ENCODE peak calls at places on chromosomes 12 and 14, in six cellular contexts. L, R, F, X, J and T are unnamed samples.

GRCh38 chr12:107929436-107929835 is 154.9 kb downstream of the ASCL4 start:
- DNase-seq in L (no peak), R (peak; percentile 14), F (peak; percentile 31), X (peak; percentile 51), J (no peak), T (peak; percentile 76)

GRCh38 chr12:32139064-32139421 is 32.4 kb downstream of the BICD1 start:
- DNase-seq in L (no peak), R (peak; percentile 55), F (peak; percentile 94), X (no peak), J (no peak), T (peak; percentile 51)

GRCh38 chr12:124949066-124949465 is 34.6 kb upstream of the UBC start:
- DNase-seq in L (no peak), R (no peak), F (no peak), X (no peak), J (no peak), T (no peak)

GRCh38 chr14:77183896-77184295 is 2.3 kb downstream of the TMEM63C start:
- DNase-seq in L (no peak), R (no peak), F (no peak), X (no peak), J (no peak), T (no peak)

GRCh38 chr12:89350661-89351488 is 1.4 kb downstream of the DUSP6 start:
- DNase-seq in L (no peak), R (peak; percentile 43), F (no peak), X (no peak), J (peak; percentile 59), T (peak; percentile 70)

GRCh38 chr12:48023386-48023785 is 19.1 kb upstream of the COL2A1 start:
- DNase-seq in L (peak; percentile 68), R (no peak), F (no peak), X (peak; percentile 53), J (no peak), T (peak; percentile 89)

GRCh38 chr12:114152890-114153289 is 186.8 kb upstream of the RBM19 start:
- DNase-seq in L (no peak), R (no peak), F (no peak), X (no peak), J (no peak), T (no peak)

GRCh38 chr12:17139926-17140325 is 534.0 kb upstream of the LMO3 start:
- DNase-seq in L (no peak), R (no peak), F (no peak), X (no peak), J (no peak), T (no peak)

GRCh38 chr12:75656650-75657049 is 145.2 kb upstream of the KRR1 start:
- DNase-seq in L (no peak), R (peak; percentile 97), F (no peak), X (no peak), J (no peak), T (no peak)

GRCh38 chr14:21406213-21406612 is 22.4 kb upstream of the SUPT16H start:
- DNase-seq in L (no peak), R (no peak), F (no peak), X (no peak), J (no peak), T (no peak)

GRCh38 chr12:101696477-101697196 is 803 bp upstream of the CHPT1 start:
- DNase-seq in L (peak; percentile 22), R (peak; percentile 25), F (peak; percentile 31), X (peak; percentile 28), J (peak; percentile 61), T (no peak)

GRCh38 chr14:79896009-79896408 is 315.3 kb downstream of the DIO2 start:
- DNase-seq in L (no peak), R (peak; percentile 25), F (no peak), X (no peak), J (no peak), T (no peak)

GRCh38 chr12:80016684-80017083 is 81.8 kb upstream of the PPP1R12A start:
- DNase-seq in L (no peak), R (no peak), F (no peak), X (no peak), J (no peak), T (no peak)

GRCh38 chr12:109732321-109733305 is 19.0 kb downstream of the FAM222A start:
- DNase-seq in L (no peak), R (no peak), F (no peak), X (no peak), J (peak; percentile 12), T (peak; percentile 44)

GRCh38 chr12:31259136-31259881 is 66.6 kb downstream of the SINHCAF start:
- DNase-seq in L (no peak), R (peak; percentile 18), F (no peak), X (no peak), J (no peak), T (peak; percentile 14)

GRCh38 chr12:546920-547845 is 87.4 kb downstream of the B4GALNT3 start:
- DNase-seq in L (peak; percentile 69), R (peak; percentile 56), F (peak; percentile 75), X (peak; percentile 53), J (peak; percentile 90), T (peak; percentile 92)

GRCh38 chr12:116876151-116876869 is 4.9 kb downstream of the HRK start:
- DNase-seq in L (no peak), R (no peak), F (no peak), X (no peak), J (no peak), T (peak; percentile 89)

GRCh38 chr14:67798731-67799130 is 17.7 kb downstream of the ZFYVE26 start:
- DNase-seq in L (no peak), R (no peak), F (no peak), X (no peak), J (no peak), T (no peak)